ENCODE peak calls at places on chromosomes 5 and 9, in five cellular contexts. E is IMR-90, Q is GM12865, D is left ventricle myocardium inferior, M is fibroblast of lung. L is an unnamed sample.

GRCh38 chr9:75889577-75889976 is 896 bp upstream of the PCSK5 start:
- DNase-seq in M (no peak), E (no peak), D (no peak), Q (no peak), L (no peak)

GRCh38 chr9:124210697-124211096 is 47.1 kb upstream of the NEK6 start:
- DNase-seq in M (no peak), E (peak), D (no peak), Q (peak), L (no peak)

GRCh38 chr9:19161257-19162025 is 34.1 kb upstream of the PLIN2 start:
- DNase-seq in Q (peak), E (peak), M (peak), D (no peak), L (peak)

GRCh38 chr5:151808451-151809169 is 36.9 kb downstream of the G3BP1 start:
- DNase-seq in M (no peak), Q (no peak), D (no peak), E (no peak), L (peak)

GRCh38 chr5:50839472-50839871 is 173.0 kb downstream of the PARP8 start:
- DNase-seq in E (no peak), Q (no peak), M (no peak), D (no peak), L (no peak)

GRCh38 chr5:96492654-96493053 is 59.6 kb upstream of the PCSK1 start:
- DNase-seq in M (peak), Q (no peak), D (no peak), E (no peak), L (peak)

GRCh38 chr9:89080193-89080592 is 88.9 kb downstream of the S1PR3 start:
- DNase-seq in D (peak), M (peak), E (peak), Q (no peak), L (peak)

GRCh38 chr9:128787583-128788156 is 617 bp downstream of the TBC1D13 start:
- DNase-seq in E (no peak), Q (no peak), M (peak), D (no peak), L (peak)

GRCh38 chr5:169914766-169915165 is 65.5 kb downstream of the INSYN2B start:
- DNase-seq in D (peak), Q (no peak), M (peak), E (peak), L (peak)

GRCh38 chr9:16203735-16204573 is 651.1 kb downstream of the CCDC171 start:
- DNase-seq in M (peak), D (no peak), Q (no peak), E (peak), L (no peak)

GRCh38 chr9:77554706-77555105 is 93.4 kb downstream of the GNA14 start:
- DNase-seq in E (no peak), M (no peak), D (no peak), Q (no peak), L (peak)

GRCh38 chr5:98614341-98614740 is 159.1 kb upstream of the RGMB start:
- DNase-seq in M (no peak), D (no peak), Q (no peak), E (no peak), L (no peak)

GRCh38 chr9:77827104-77827784 is 179.1 kb upstream of the GNA14 start:
- DNase-seq in D (no peak), E (no peak), Q (peak), M (no peak), L (no peak)

GRCh38 chr5:142446131-142446959 is 121.5 kb upstream of the SPRY4 start:
- DNase-seq in Q (no peak), D (no peak), E (peak), M (peak), L (peak)

GRCh38 chr9:137708590-137709284 is 89.9 kb downstream of the EHMT1 start:
- DNase-seq in E (no peak), D (no peak), M (no peak), Q (no peak), L (no peak)

GRCh38 chr9:134275379-134275778 is 50.9 kb upstream of the RXRA start:
- DNase-seq in D (no peak), E (no peak), Q (no peak), M (no peak), L (no peak)

GRCh38 chr5:141488591-141489478 is at the start of gene PCDHGC5:
- DNase-seq in D (no peak), M (peak), Q (no peak), E (peak), L (peak)

GRCh38 chr5:179343902-179344300 is 1.4 kb downstream of the ADAMTS2 start:
- DNase-seq in M (peak), E (peak), Q (no peak), D (no peak), L (peak)

GRCh38 chr5:27328480-27328879 is 290.1 kb upstream of the CDH9 start:
- DNase-seq in D (no peak), E (peak), M (peak), Q (no peak), L (peak)

GRCh38 chr9:123678038-123678877 is 251.7 kb downstream of the DENND1A start:
- DNase-seq in Q (no peak), D (no peak), E (peak), M (no peak), L (no peak)

GRCh38 chr5:138793481-138794010 is 40.3 kb downstream of the CTNNA1 start:
- DNase-seq in E (peak), M (peak), Q (no peak), D (no peak), L (no peak)

GRCh38 chr5:120358949-120359348 is 105.2 kb upstream of the PRR16 start:
- DNase-seq in D (no peak), E (peak), Q (no peak), M (no peak), L (peak)

GRCh38 chr5:150559088-150559487 is 51.2 kb downstream of the NDST1 start:
- DNase-seq in Q (no peak), E (no peak), D (no peak), M (no peak), L (no peak)

GRCh38 chr5:129904667-129905466 is 602 bp downstream of the CHSY3 start:
- DNase-seq in M (no peak), E (no peak), Q (peak), D (peak), L (peak)

GRCh38 chr5:172175263-172175719 is 12.7 kb downstream of the STK10 start:
- DNase-seq in M (no peak), E (no peak), D (peak), Q (peak), L (no peak)

GRCh38 chr9:98491778-98492177 is 217.0 kb downstream of the GABBR2 start:
- DNase-seq in E (peak), Q (no peak), D (peak), M (peak), L (peak)

GRCh38 chr5:61965074-61965473 is 340.9 kb upstream of the KIF2A start:
- DNase-seq in D (no peak), M (peak), Q (no peak), E (no peak), L (no peak)

GRCh38 chr5:122972877-122973276 is 63.6 kb downstream of the PPIC start:
- DNase-seq in D (no peak), M (peak), E (peak), Q (no peak), L (peak)

GRCh38 chr9:115022760-115023434 is 92.5 kb upstream of the TNFSF8 start:
- DNase-seq in M (peak), Q (no peak), E (peak), D (no peak), L (peak)

GRCh38 chr5:169185626-169186025 is 115.3 kb downstream of the SLIT3 start:
- DNase-seq in Q (no peak), E (no peak), M (no peak), D (no peak), L (no peak)

GRCh38 chr5:65808261-65808741 is 86.3 kb downstream of the NLN start:
- DNase-seq in D (no peak), M (no peak), Q (no peak), E (peak), L (no peak)

GRCh38 chr5:148897842-148898241 is 71.4 kb downstream of the ADRB2 start:
- DNase-seq in Q (no peak), E (peak), M (peak), D (no peak), L (no peak)

GRCh38 chr5:73948289-73948688 is 322.3 kb downstream of the ARHGEF28 start:
- DNase-seq in Q (no peak), M (no peak), E (no peak), D (no peak), L (no peak)

GRCh38 chr9:37290881-37291485 is 131.5 kb upstream of the GRHPR start:
- DNase-seq in Q (peak), M (peak), E (peak), D (no peak), L (peak)

GRCh38 chr5:131610198-131611063 is 24.6 kb downstream of the RAPGEF6 start:
- DNase-seq in E (peak), D (no peak), M (peak), Q (no peak), L (peak)

GRCh38 chr5:980001-980588 is 28.5 kb upstream of the NKD2 start:
- DNase-seq in Q (no peak), D (no peak), E (no peak), M (no peak), L (no peak)

GRCh38 chr9:91378695-91379127 is 17.0 kb upstream of the AUH start:
- DNase-seq in E (peak), D (no peak), Q (no peak), M (peak), L (peak)

GRCh38 chr5:13591621-13592020 is 352.9 kb downstream of the DNAH5 start:
- DNase-seq in E (peak), D (no peak), Q (no peak), M (peak), L (peak)

GRCh38 chr9:85077954-85078353 is 408.4 kb downstream of the NTRK2 start:
- DNase-seq in D (no peak), Q (no peak), M (no peak), E (no peak), L (no peak)

GRCh38 chr9:68706579-68707201 is 1.6 kb downstream of the PIP5K1B start:
- DNase-seq in M (no peak), D (no peak), E (no peak), Q (peak), L (no peak)
- H3K4me3 ChIP-seq in M (no peak), D (peak), E (no peak), Q (peak), L (no peak)

GRCh38 chr9:2622361-2623045 is 916 bp downstream of the VLDLR start:
- DNase-seq in M (no peak), Q (no peak), D (peak), E (peak), L (peak)
- TF ChIP-seq CTCF in M (no peak), Q (no peak), D (no peak), E (no peak), L (no peak)

GRCh38 chr5:125410501-125411162 is 664.2 kb upstream of the ZNF608 start:
- DNase-seq in E (peak), M (peak), D (no peak), Q (peak), L (peak)
- H3K4me3 ChIP-seq in E (no peak), M (no peak), D (peak), Q (no peak), L (no peak)

DNA sequence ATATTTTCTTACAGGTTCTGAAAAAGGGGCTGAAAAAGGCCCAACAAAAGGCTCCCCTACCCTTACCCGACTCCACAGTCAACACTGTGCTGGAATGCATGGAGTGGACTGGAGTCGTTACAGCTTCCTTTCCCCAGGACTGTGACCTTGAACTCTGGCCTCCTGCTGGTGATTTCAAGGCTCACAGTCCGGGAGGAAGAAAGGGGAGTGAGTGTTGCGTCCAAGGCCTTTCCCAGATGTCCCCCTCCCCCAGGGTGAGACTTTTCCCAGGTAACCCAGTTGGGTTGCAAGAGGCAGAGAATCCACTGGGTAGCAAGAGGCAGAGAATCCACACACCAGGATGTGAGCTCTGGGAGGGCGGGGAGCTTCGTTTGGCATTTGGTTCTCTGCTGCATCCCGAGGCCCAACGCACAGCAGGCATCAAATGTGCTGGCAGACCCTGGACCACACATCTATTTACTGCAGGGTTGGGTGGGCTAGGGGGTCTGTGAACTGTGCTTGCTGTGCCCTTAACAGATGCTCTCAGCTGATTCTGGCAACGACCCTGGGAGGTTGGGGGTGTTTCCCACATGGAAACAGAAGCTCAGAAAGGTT is 37.5 kb downstream of the FABP6 start:
- DNase-seq in Q (no peak), D (no peak), M (no peak), E (no peak), L (no peak)
- TF ChIP-seq CTCF in Q (no peak), D (no peak), M (no peak), E (no peak), L (peak)

L was measured in fibroblast of pulmonary artery.